ENCODE peak calls at places on chromosomes 6 and 20, in nine cellular contexts. One of them, this sample, is unnamed.

GRCh38 chr6:53151676-53152075 is 3.0 kb upstream of the GCM1 start:
- ATAC-seq in IMR-90: no peak
- ATAC-seq in lower lobe of right lung: no peak
- ATAC-seq in A549: peak
- ATAC-seq in PC-3: no peak
- ATAC-seq in gastrocnemius medialis: no peak
- ATAC-seq in aorta: no peak
- ATAC-seq in upper lobe of right lung: peak
- ATAC-seq in naive thymus-derived CD4-positive, alpha-beta T cell: no peak
- ATAC-seq in this sample: no peak

GRCh38 chr6:28277746-28278145 is 3.6 kb upstream of the PGBD1 start:
- ATAC-seq in naive thymus-derived CD4-positive, alpha-beta T cell: no peak
- ATAC-seq in aorta: no peak
- ATAC-seq in IMR-90: no peak
- ATAC-seq in gastrocnemius medialis: no peak
- ATAC-seq in lower lobe of right lung: no peak
- ATAC-seq in upper lobe of right lung: no peak
- ATAC-seq in A549: no peak
- ATAC-seq in PC-3: no peak
- ATAC-seq in this sample: no peak

GRCh38 chr6:7137335-7138106 is 29.8 kb downstream of the RREB1 start:
- ATAC-seq in IMR-90: peak
- ATAC-seq in aorta: no peak
- ATAC-seq in upper lobe of right lung: no peak
- ATAC-seq in lower lobe of right lung: no peak
- ATAC-seq in naive thymus-derived CD4-positive, alpha-beta T cell: peak
- ATAC-seq in gastrocnemius medialis: peak
- ATAC-seq in A549: peak
- ATAC-seq in PC-3: no peak
- ATAC-seq in this sample: peak

GRCh38 chr20:23152308-23152892 is 66.3 kb upstream of the CD93 start:
- ATAC-seq in gastrocnemius medialis: peak
- ATAC-seq in PC-3: no peak
- ATAC-seq in A549: no peak
- ATAC-seq in lower lobe of right lung: peak
- ATAC-seq in naive thymus-derived CD4-positive, alpha-beta T cell: peak
- ATAC-seq in upper lobe of right lung: peak
- ATAC-seq in IMR-90: peak
- ATAC-seq in aorta: peak
- ATAC-seq in this sample: peak

GRCh38 chr6:89786970-89787369 is 32.6 kb downstream of the MDN1 start:
- ATAC-seq in upper lobe of right lung: no peak
- ATAC-seq in aorta: no peak
- ATAC-seq in A549: no peak
- ATAC-seq in naive thymus-derived CD4-positive, alpha-beta T cell: no peak
- ATAC-seq in gastrocnemius medialis: no peak
- ATAC-seq in lower lobe of right lung: no peak
- ATAC-seq in PC-3: no peak
- ATAC-seq in IMR-90: no peak
- ATAC-seq in this sample: no peak

GRCh38 chr6:43720999-43721398 is 33.4 kb upstream of the MRPS18A start:
- ATAC-seq in upper lobe of right lung: no peak
- ATAC-seq in PC-3: no peak
- ATAC-seq in gastrocnemius medialis: no peak
- ATAC-seq in A549: no peak
- ATAC-seq in lower lobe of right lung: no peak
- ATAC-seq in IMR-90: no peak
- ATAC-seq in aorta: no peak
- ATAC-seq in naive thymus-derived CD4-positive, alpha-beta T cell: no peak
- ATAC-seq in this sample: no peak

GRCh38 chr20:32227316-32227715 is 19.6 kb downstream of the POFUT1 start:
- ATAC-seq in IMR-90: no peak
- ATAC-seq in PC-3: no peak
- ATAC-seq in upper lobe of right lung: peak
- ATAC-seq in gastrocnemius medialis: no peak
- ATAC-seq in aorta: no peak
- ATAC-seq in naive thymus-derived CD4-positive, alpha-beta T cell: no peak
- ATAC-seq in lower lobe of right lung: no peak
- ATAC-seq in A549: no peak
- ATAC-seq in this sample: no peak

GRCh38 chr20:38748863-38749153 is 548 bp downstream of the ACTR5 start:
- ATAC-seq in IMR-90: no peak
- ATAC-seq in gastrocnemius medialis: no peak
- ATAC-seq in PC-3: peak
- ATAC-seq in A549: peak
- ATAC-seq in naive thymus-derived CD4-positive, alpha-beta T cell: peak
- ATAC-seq in upper lobe of right lung: no peak
- ATAC-seq in lower lobe of right lung: no peak
- ATAC-seq in aorta: no peak
- ATAC-seq in this sample: no peak

GRCh38 chr20:23585808-23586734 is 17.8 kb upstream of the CST9L start:
- ATAC-seq in aorta: no peak
- ATAC-seq in naive thymus-derived CD4-positive, alpha-beta T cell: no peak
- ATAC-seq in gastrocnemius medialis: no peak
- ATAC-seq in IMR-90: no peak
- ATAC-seq in upper lobe of right lung: peak
- ATAC-seq in lower lobe of right lung: peak
- ATAC-seq in A549: no peak
- ATAC-seq in PC-3: no peak
- ATAC-seq in this sample: no peak

GRCh38 chr20:10609726-10610125 is 64.1 kb downstream of the JAG1 start:
- ATAC-seq in IMR-90: peak
- ATAC-seq in PC-3: no peak
- ATAC-seq in lower lobe of right lung: no peak
- ATAC-seq in gastrocnemius medialis: no peak
- ATAC-seq in upper lobe of right lung: no peak
- ATAC-seq in naive thymus-derived CD4-positive, alpha-beta T cell: no peak
- ATAC-seq in aorta: peak
- ATAC-seq in A549: no peak
- ATAC-seq in this sample: peak
- H3K27ac ChIP-seq in IMR-90: peak
- H3K27ac ChIP-seq in PC-3: peak
- H3K27ac ChIP-seq in lower lobe of right lung: peak
- H3K27ac ChIP-seq in gastrocnemius medialis: peak
- H3K27ac ChIP-seq in upper lobe of right lung: peak
- H3K27ac ChIP-seq in naive thymus-derived CD4-positive, alpha-beta T cell: no peak
- H3K27ac ChIP-seq in aorta: peak
- H3K27ac ChIP-seq in A549: peak
- H3K27ac ChIP-seq in this sample: no peak

DNA sequence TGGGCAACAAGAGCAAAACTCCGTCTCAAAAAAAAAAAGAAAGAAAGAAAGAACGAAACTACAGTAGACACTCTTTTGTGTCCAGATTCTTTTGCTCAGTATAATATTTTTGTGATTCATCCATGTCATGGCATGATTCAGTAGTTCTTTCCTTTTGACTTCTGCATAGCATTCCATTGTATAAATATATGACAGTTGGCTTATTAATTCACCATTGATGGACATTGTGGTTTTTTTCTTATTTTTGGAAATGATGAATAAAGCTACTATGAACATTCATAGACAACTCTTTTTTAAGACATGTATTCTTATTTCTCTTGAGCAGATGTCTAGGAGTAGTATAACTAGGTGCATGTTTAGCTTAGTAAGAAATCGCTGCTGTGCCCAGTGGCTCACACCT is 10.3 kb upstream of the IER3 start:
- ATAC-seq in A549: no peak
- ATAC-seq in upper lobe of right lung: no peak
- ATAC-seq in naive thymus-derived CD4-positive, alpha-beta T cell: no peak
- ATAC-seq in gastrocnemius medialis: no peak
- ATAC-seq in IMR-90: no peak
- ATAC-seq in lower lobe of right lung: no peak
- ATAC-seq in PC-3: no peak
- ATAC-seq in aorta: no peak
- ATAC-seq in this sample: no peak
- H3K27ac ChIP-seq in A549: peak
- H3K27ac ChIP-seq in upper lobe of right lung: no peak
- H3K27ac ChIP-seq in naive thymus-derived CD4-positive, alpha-beta T cell: no peak
- H3K27ac ChIP-seq in gastrocnemius medialis: no peak
- H3K27ac ChIP-seq in IMR-90: peak
- H3K27ac ChIP-seq in lower lobe of right lung: no peak
- H3K27ac ChIP-seq in PC-3: peak
- H3K27ac ChIP-seq in aorta: no peak
- H3K27ac ChIP-seq in this sample: no peak

DNA sequence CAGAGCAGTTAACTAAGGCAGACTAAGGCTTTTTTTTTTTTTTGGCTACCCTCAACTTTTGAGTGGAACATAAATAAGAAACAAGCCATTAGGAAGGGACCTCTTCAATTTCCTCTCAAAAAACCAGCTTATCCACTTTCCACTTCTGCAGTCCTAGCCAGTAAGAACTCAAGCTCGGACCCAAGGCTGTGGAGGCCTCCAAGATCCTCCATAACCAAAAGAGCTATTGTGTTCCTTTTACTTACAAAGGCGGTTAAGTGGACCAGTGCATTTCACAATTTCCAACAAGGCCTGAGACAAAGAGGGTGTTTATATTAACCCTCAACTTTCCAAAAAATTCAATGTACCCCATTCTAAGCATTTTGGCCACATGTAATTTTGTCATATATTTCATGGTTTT is 5.2 kb downstream of the KCNK5 start:
- ATAC-seq in gastrocnemius medialis: no peak
- ATAC-seq in aorta: no peak
- ATAC-seq in IMR-90: no peak
- ATAC-seq in PC-3: no peak
- ATAC-seq in lower lobe of right lung: peak
- ATAC-seq in upper lobe of right lung: peak
- ATAC-seq in A549: no peak
- ATAC-seq in naive thymus-derived CD4-positive, alpha-beta T cell: no peak
- ATAC-seq in this sample: no peak
- H3K27ac ChIP-seq in gastrocnemius medialis: no peak
- H3K27ac ChIP-seq in aorta: no peak
- H3K27ac ChIP-seq in IMR-90: no peak
- H3K27ac ChIP-seq in PC-3: no peak
- H3K27ac ChIP-seq in lower lobe of right lung: peak
- H3K27ac ChIP-seq in upper lobe of right lung: peak
- H3K27ac ChIP-seq in A549: no peak
- H3K27ac ChIP-seq in naive thymus-derived CD4-positive, alpha-beta T cell: no peak
- H3K27ac ChIP-seq in this sample: no peak

DNA sequence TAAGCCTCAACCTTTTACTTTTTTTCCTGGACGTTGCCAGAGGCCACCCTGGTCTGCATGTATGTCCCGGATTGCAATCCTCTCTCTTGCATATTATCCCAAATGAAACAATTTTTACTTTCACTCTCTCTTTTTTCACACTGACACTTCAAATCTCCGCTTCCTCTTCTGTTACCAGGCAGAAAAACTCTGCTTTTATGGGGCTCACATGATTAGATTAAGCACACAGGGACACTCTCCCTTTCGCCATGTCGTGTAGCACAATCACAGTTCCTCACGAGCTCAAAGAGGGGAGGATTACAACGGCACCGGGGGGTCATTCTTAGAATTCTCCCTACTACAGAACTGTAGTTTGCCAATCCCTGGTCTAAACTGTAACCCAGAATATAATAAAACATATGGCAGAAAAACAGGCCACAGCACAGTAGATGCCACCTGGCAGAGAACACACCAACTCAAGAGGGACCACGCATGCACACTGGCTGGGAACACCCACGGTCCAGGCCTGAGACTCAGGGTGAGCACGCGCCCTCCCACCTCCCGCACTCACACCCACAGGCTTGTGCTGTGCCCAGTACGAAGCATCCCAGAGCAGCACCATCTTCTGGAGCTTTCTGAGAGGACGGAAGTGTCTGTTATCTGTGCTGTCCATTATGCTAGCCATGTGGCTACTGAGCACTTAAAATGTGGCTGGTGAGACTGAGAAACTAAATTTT is 288.7 kb downstream of the KIF16B start:
- ATAC-seq in PC-3: no peak
- ATAC-seq in upper lobe of right lung: no peak
- ATAC-seq in IMR-90: no peak
- ATAC-seq in gastrocnemius medialis: peak
- ATAC-seq in naive thymus-derived CD4-positive, alpha-beta T cell: no peak
- ATAC-seq in lower lobe of right lung: no peak
- ATAC-seq in aorta: no peak
- ATAC-seq in A549: no peak
- ATAC-seq in this sample: no peak
- H3K27ac ChIP-seq in PC-3: no peak
- H3K27ac ChIP-seq in upper lobe of right lung: no peak
- H3K27ac ChIP-seq in IMR-90: no peak
- H3K27ac ChIP-seq in gastrocnemius medialis: peak
- H3K27ac ChIP-seq in naive thymus-derived CD4-positive, alpha-beta T cell: no peak
- H3K27ac ChIP-seq in lower lobe of right lung: no peak
- H3K27ac ChIP-seq in aorta: no peak
- H3K27ac ChIP-seq in A549: no peak
- H3K27ac ChIP-seq in this sample: no peak

DNA sequence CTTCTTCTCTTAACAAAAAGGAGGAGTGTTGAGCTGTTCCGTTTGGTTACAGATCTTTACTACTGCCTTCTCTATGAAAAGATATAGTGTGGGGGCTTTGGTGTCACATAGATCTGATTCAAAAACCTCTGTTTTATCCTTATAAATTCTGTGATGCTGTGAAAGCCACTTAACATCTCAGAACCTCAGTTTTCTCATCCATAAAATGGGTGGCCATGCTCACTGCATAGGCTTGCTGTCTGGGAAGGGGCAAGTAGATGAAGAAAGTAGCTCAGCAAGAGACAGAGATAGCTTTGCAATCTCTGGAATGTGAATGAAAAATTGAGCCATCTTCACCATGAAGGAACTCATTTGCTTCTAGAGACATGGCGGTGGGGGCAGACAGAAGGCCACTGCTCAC is 31.6 kb upstream of the RNF24 start:
- ATAC-seq in lower lobe of right lung: no peak
- ATAC-seq in naive thymus-derived CD4-positive, alpha-beta T cell: no peak
- ATAC-seq in gastrocnemius medialis: no peak
- ATAC-seq in IMR-90: no peak
- ATAC-seq in PC-3: no peak
- ATAC-seq in upper lobe of right lung: no peak
- ATAC-seq in A549: no peak
- ATAC-seq in aorta: no peak
- ATAC-seq in this sample: no peak
- H3K27ac ChIP-seq in lower lobe of right lung: no peak
- H3K27ac ChIP-seq in naive thymus-derived CD4-positive, alpha-beta T cell: no peak
- H3K27ac ChIP-seq in gastrocnemius medialis: no peak
- H3K27ac ChIP-seq in IMR-90: no peak
- H3K27ac ChIP-seq in PC-3: no peak
- H3K27ac ChIP-seq in upper lobe of right lung: no peak
- H3K27ac ChIP-seq in A549: no peak
- H3K27ac ChIP-seq in aorta: no peak
- H3K27ac ChIP-seq in this sample: no peak